ENCODE peak calls at places on chromosomes 16 and 17, in five cellular contexts. G, J, R, E and L are unnamed samples. For H3K36me3, the result is how much of the 10 kb centered on the place peaks cover.

GRCh38 chr17:64216030-64216384 is 47.1 kb downstream of the TEX2 start:
- DNase-seq in G (peak), J (peak), R (no peak), E (no peak), L (no peak)

GRCh38 chr17:57045868-57046671 is 39.0 kb upstream of the AKAP1 start:
- DNase-seq in G (no peak), J (peak), R (no peak), E (no peak), L (no peak)

GRCh38 chr16:72372646-72373045 is 200.7 kb upstream of the PMFBP1 start:
- DNase-seq in G (no peak), J (no peak), R (no peak), E (no peak), L (no peak)

GRCh38 chr16:11792404-11793260 is 4.4 kb downstream of the ZC3H7A start:
- DNase-seq in G (no peak), J (no peak), R (no peak), E (no peak), L (no peak)

GRCh38 chr17:45225051-45225700 is 3.5 kb downstream of the FMNL1 start:
- DNase-seq in G (no peak), J (no peak), R (no peak), E (no peak), L (no peak)

GRCh38 chr16:71846443-71846842 is 667 bp downstream of the ATXN1L start:
- DNase-seq in G (no peak), J (no peak), R (peak), E (peak), L (no peak)

GRCh38 chr17:70050192-70050591 is 24.8 kb upstream of the KCNJ16 start:
- DNase-seq in G (no peak), J (peak), R (no peak), E (no peak), L (no peak)

GRCh38 chr17:29004081-29004692 is 1.6 kb downstream of the SEZ6 start:
- DNase-seq in G (peak), J (peak), R (no peak), E (peak), L (no peak)

GRCh38 chr17:76700627-76701470 is 9.9 kb downstream of the MXRA7 start:
- DNase-seq in G (peak), J (peak), R (no peak), E (peak), L (no peak)

GRCh38 chr17:29176500-29177351 is 3.5 kb downstream of the MYO18A start:
- DNase-seq in G (peak), J (peak), R (peak), E (peak), L (peak)

GRCh38 chr16:8622315-8622656 is 788 bp downstream of the METTL22 start:
- DNase-seq in G (no peak), J (no peak), R (no peak), E (no peak), L (no peak)
- H4K91ac ChIP-seq in G (peak), J (no peak), R (peak), E (no peak), L (no peak)

GRCh38 chr17:40517981-40518380 is 16.6 kb upstream of the TNS4 start:
- DNase-seq in G (no peak), J (no peak), R (no peak), E (no peak), L (no peak)
- H2BK5ac ChIP-seq in G (peak), J (no peak), R (no peak), E (no peak), L (no peak)

DNA sequence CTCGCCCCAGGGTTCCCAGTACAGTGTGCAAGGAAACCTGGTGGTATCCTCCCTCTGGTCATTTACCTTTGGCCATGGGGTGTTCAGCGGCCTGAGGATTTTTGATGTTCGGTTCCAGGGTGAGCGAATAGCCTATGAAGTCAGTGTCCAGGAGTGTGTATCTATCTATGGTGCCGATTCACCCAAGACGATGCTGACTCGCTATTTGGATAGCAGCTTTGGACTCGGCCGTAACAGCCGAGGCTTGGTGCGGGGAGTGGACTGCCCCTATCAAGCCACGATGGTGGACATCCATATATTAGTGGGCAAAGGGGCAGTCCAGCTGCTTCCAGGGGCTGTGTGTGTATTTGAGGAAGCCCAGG is 1.2 kb downstream of the AOC2 start:
- DNase-seq in G (no peak), J (no peak), R (no peak), E (no peak), L (no peak)
- H3K36me3 ChIP-seq in G (under half), J (under half), R (under half), E (under half), L (half or more)

DNA sequence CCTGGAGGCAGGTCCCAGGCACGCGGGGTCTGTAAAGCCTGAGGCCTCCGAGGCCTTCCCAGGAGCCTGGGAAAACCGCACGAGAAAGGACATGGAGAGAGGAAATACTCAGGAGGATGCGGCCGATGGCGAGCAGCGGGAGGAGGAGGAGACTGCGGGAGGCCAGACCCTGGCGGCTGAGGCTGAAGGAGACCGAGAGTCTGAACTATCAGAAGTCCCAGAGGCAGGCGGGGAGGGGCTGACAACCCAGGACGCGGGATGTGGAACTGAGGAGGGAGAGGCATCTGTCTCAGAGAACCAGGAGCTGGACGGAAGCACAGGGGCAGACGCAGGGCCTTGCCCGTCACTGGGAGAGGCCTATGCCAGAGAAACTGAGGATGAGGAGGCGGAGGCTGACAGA is 2.4 kb downstream of the APOBR start:
- DNase-seq in G (no peak), J (peak), R (no peak), E (no peak), L (no peak)
- H4K91ac ChIP-seq in G (no peak), J (peak), R (no peak), E (no peak), L (no peak)

GRCh38 chr17:79859676-79860615 is 20.7 kb upstream of the CBX4 start:
- DNase-seq in G (no peak), J (no peak), R (no peak), E (no peak), L (no peak)
- H2BK5ac ChIP-seq in G (no peak), J (no peak), R (peak), E (no peak), L (peak)

DNA sequence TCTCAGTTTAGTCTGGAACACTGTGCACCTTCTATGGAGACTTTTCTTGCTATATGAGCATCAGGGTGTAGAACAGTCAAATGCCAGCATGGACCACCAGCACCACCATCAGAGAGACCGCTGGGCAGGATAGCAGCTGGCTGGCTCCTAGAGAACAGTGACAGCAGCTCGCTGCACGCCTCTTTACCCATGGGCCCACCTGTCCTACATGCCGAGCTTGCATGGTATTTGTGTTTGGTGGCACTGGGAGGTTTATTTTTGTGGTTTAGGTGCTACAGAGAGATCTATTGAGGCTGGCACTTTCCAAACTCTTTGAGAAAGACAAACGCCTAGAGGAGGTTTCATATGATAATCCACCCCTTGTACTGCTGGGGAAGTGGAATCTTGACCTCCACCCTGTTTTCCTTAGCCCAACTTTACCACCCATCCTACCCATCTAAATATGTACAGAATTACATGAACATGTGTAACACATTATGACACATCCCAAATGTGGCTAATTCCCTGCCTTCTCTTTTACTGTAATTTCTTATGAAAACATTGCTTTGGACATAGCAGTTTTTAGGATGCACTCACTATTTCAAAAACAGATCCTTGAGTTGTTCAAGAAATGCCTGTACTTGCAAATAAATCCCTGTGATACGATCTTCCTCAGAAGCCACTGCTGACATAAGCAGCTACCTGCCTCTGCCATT is 46.3 kb downstream of the COG7 start:
- DNase-seq in G (no peak), J (no peak), R (no peak), E (no peak), L (no peak)
- H3K36me3 ChIP-seq in G (half or more), J (under half), R (under half), E (under half), L (half or more)

DNA sequence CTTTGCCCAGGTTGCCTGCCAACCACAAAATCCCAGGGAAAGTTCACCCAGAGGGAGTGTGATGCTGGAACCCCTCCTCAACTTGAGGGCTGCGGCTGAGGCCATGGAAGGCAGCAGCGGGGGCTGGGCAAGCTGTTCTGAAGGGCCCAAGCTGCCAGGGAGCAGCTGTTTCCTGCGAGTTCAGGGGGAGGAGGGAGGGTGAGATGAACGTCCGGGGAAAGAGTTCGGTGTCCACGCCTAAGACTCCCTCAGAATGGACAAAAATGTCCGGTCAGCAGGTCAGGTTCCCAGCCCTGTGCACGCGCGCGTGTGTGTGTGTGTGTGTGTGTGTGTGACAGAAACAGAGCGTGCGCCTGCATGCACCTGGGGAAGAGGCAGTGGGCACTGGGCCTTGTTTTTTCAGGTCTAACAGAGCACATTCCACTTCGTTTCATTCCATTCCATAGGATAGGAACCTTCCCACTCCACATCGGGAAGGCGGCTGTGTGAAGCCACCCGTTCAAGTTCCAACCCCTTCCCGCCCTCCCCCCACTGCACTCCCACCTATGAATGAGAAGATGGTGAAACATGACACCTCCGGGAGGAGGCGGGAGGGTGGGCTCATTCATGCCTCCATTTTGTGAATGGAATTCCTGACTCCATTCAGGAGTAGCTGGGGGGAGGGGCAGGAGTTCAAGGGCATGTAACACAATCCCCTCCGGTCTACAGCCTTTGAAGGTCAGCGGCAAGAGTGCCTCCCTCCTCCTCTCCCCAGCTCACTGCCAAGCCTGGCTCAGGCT is 15.6 kb downstream of the ETV4 start:
- DNase-seq in G (peak), J (peak), R (peak), E (peak), L (peak)
- H4K91ac ChIP-seq in G (peak), J (peak), R (peak), E (peak), L (no peak)

GRCh38 chr17:751269-752001 is 629 bp downstream of the GEMIN4 start:
- DNase-seq in G (peak), J (peak), R (peak), E (peak), L (peak)
- H2BK5ac ChIP-seq in G (peak), J (no peak), R (no peak), E (peak), L (peak)

GRCh38 chr17:31882571-31882970 is 18.9 kb downstream of the UTP6 start:
- DNase-seq in G (no peak), J (no peak), R (no peak), E (no peak), L (no peak)
- H3K36me3 ChIP-seq in G (half or more), J (half or more), R (half or more), E (under half), L (half or more)

DNA sequence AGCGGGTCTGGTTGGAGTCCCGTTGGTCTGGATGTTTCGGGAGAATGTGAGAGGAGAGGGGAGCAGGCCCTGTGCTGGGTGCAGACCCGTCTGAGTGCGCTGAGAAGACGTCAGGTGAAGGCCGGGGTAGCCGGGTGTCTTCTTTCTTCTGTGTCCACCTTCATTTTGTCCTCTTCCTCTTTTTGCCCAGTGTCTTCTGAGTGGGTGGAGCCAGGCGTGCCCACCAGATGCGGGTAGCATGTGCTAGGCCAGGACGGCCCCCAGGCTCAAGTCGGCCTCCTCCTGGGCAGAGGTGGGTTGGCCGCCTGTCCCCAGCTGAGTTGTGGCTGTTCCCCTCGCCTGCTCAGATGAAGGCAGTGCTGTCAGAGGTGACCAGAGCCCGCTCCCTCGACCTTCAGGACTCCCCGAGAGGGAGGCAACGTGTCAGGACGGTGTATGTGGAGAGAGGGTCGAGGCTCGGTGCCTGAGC is 3.5 kb downstream of the METRNL start:
- DNase-seq in G (no peak), J (no peak), R (no peak), E (no peak), L (no peak)
- H4K91ac ChIP-seq in G (peak), J (peak), R (peak), E (peak), L (no peak)